ENCODE peak calls at places on chromosomes 2 and 18, in seven cellular contexts. C is neuronal stem cell, Y is HCT116, M is GM12878, P is mammary epithelial cell, G is HepG2, H is IMR-90. X is an unnamed sample. For H3K4me1, the result is how much of the 10 kb centered on the place peaks cover.

GRCh38 chr2:110931648-110932047 is 189.1 kb upstream of the BCL2L11 start:
- DNase-seq in Y (no peak), C (no peak), M (no peak), G (no peak), H (peak), P (peak), X (peak)

GRCh38 chr2:18664421-18664820 is 75.1 kb upstream of the NT5C1B start:
- DNase-seq in G (no peak), M (no peak), C (no peak), P (peak), Y (no peak), H (no peak), X (peak)

GRCh38 chr2:182761903-182762302 is 45.8 kb downstream of the DNAJC10 start:
- DNase-seq in H (peak), G (no peak), C (no peak), Y (no peak), P (no peak), M (no peak), X (no peak)

GRCh38 chr2:120804446-120804845 is 68.8 kb downstream of the GLI2 start:
- DNase-seq in P (no peak), H (no peak), C (no peak), Y (no peak), M (no peak), G (no peak), X (no peak)

GRCh38 chr2:144583741-144584453 is 64.0 kb upstream of the ZEB2 start:
- DNase-seq in M (no peak), C (no peak), G (no peak), P (peak), H (peak), Y (no peak), X (peak)

GRCh38 chr2:45119855-45120254 is 110.6 kb upstream of the SIX2 start:
- DNase-seq in G (no peak), P (peak), Y (no peak), C (no peak), M (no peak), H (peak), X (peak)

GRCh38 chr18:62741118-62741566 is 25.8 kb downstream of the PHLPP1 start:
- DNase-seq in P (peak), G (peak), C (no peak), M (no peak), H (peak), Y (peak), X (peak)

GRCh38 chr2:129193961-129194360 is 785.5 kb upstream of the RAB6C start:
- DNase-seq in C (no peak), H (no peak), G (no peak), Y (no peak), M (no peak), P (no peak), X (no peak)

GRCh38 chr2:120180066-120180465 is 43.1 kb downstream of the TMEM185B start:
- DNase-seq in M (no peak), G (no peak), H (no peak), P (no peak), C (no peak), Y (no peak), X (no peak)

GRCh38 chr2:46294185-46294836 is 2.9 kb upstream of the EPAS1 start:
- DNase-seq in C (no peak), P (no peak), G (no peak), Y (no peak), H (no peak), M (no peak), X (peak)

GRCh38 chr2:43127208-43127940 is 99.0 kb downstream of the ZFP36L2 start:
- DNase-seq in G (peak), P (no peak), M (no peak), C (no peak), Y (peak), H (no peak), X (peak)

GRCh38 chr2:25879133-25879730 is 945 bp upstream of the ASXL2 start:
- DNase-seq in P (peak), G (peak), H (peak), M (no peak), C (no peak), Y (no peak), X (peak)
- H2AFZ ChIP-seq in P (peak), G (no peak), H (no peak), M (peak), C (peak), Y (no peak), X (peak)

GRCh38 chr18:79466591-79466990 is 70.9 kb downstream of the NFATC1 start:
- DNase-seq in G (no peak), M (no peak), Y (no peak), P (no peak), C (no peak), H (no peak), X (no peak)

GRCh38 chr18:79469309-79469708 is 73.6 kb downstream of the NFATC1 start:
- DNase-seq in H (no peak), G (no peak), P (no peak), C (no peak), Y (no peak), M (no peak), X (no peak)

GRCh38 chr18:79465392-79465991 is 69.8 kb downstream of the NFATC1 start:
- DNase-seq in Y (no peak), H (no peak), P (no peak), C (peak), M (peak), G (no peak), X (no peak)

GRCh38 chr18:79469751-79470150 is 74.0 kb downstream of the NFATC1 start:
- DNase-seq in M (no peak), Y (no peak), P (no peak), G (no peak), C (no peak), H (no peak), X (no peak)

DNA sequence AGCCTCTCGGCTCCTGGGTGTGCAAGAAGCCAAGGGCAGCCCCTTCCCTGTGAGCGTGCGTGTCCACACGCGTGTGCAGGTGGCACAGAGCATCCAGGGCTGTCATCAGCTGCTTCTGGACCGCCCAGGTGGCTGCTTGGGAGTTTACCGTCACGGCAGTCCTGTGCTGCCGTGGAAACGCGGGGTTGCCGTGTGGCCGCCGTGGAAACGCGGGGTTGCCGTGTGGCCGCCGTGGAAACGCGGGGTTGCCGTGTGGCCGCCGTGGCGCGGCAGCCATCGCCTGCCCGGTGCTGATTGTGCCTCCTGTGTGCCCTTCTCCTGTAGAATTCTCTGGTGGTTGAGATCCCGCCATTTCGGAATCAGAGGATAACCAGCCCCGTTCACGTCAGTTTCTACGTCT is 71.4 kb downstream of the NFATC1 start:
- DNase-seq in P (no peak), Y (no peak), M (no peak), H (no peak), C (no peak), G (no peak), X (no peak)
- H3K4me1 ChIP-seq in P (under half), Y (under half), M (under half), H (under half), C (under half), G (under half), X (under half)

DNA sequence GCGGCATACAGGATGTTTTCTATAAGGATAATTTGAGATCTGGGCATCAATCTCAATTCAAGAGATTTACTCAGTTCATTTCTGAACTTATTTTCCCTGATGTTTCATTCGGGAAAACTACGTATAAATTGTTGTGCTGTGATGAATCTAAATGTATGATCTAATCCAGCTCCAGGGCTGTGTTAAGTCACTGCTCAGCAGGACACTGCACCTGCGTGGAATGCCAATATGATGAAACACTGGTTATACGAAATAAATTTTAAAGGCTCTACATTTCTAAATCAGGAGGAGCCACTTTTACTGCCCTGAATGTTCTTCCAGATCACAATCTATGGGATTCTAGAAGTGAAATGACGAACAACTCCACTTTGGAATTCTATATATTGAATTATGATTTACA is 259.0 kb downstream of the HNMT start:
- DNase-seq in C (no peak), G (no peak), H (no peak), Y (no peak), M (no peak), P (peak), X (peak)
- H2AFZ ChIP-seq in C (no peak), G (no peak), H (no peak), Y (no peak), M (no peak), P (no peak), X (no peak)

DNA sequence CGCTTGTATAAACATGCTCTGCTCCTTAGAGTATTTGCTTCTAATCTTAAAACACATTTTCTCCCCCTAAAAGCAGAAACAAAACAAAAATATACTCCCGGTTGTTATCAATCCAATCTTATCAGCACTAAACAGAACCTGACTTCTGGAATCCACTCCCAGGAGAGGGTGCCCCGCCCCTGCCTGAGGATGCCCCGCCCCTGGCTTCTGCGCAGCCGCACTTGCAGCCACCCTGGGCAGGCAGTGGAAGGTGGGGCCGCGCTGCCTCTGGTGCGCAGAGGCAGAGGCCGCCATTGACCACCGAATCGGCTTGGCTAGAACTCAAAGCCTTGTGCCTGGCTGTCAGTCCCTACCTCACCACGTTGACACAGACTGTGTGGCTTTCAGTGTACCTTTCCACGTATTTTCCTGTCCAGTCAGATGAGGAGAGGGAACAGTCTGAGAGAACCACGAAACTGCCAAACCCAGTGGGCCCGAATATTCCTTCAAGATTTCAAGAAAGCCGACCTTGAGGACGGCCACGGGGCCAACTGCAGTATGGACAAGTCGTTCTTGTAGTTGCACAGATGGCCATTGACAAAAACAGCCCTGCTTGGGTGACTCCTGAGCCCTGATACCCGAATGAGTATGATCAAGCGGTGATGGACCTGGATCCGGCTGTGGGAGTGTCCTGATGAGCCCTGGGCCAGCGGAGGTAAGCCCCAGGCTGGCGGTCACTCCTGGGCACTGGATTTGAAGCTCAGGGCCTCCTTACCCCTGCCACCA is 46.2 kb upstream of the ARHGAP28 start:
- DNase-seq in C (no peak), M (no peak), Y (no peak), P (no peak), H (no peak), G (no peak), X (no peak)
- H3K4me1 ChIP-seq in C (under half), M (under half), Y (under half), P (under half), H (under half), G (under half), X (under half)

DNA sequence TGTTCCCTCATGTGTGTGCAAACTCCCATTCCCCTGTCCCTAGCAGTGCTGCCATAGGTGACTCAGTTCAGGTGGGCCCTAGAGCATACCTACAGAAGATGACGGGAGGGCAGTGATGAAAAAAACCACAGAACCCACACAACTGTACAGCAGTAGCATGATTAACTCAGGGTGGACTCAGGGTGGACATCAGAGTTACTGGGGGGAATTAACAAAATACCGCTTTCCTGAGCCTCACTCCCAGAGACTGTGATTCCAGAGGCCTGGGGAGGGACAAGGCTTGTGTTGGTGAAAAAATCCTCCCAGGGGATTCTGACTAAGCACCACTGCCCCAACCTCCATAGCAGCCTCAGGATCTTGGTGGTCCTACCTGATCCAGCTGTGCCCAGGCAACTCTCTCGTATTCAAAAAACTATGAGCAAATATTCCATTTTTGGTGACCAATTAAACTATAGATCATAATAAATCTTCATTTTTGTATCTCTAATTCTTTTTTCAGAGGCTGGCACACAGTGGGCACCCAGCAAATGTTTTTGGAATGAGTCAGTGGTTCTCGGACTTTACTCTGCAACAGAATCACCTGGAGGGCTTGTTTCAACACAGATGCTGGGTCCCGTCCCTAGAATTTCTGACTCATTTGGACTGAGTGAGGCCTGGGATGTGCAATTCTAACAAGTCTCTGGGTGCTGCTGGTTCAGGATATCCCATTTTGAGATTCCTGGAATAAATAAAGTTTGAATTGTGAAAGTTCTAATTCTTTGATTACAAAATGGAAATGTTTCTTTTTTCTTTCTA is 84.1 kb upstream of the NABP1 start:
- DNase-seq in M (no peak), P (peak), H (peak), Y (no peak), C (no peak), G (peak), X (peak)
- H2AFZ ChIP-seq in M (no peak), P (peak), H (peak), Y (peak), C (no peak), G (no peak), X (peak)

DNA sequence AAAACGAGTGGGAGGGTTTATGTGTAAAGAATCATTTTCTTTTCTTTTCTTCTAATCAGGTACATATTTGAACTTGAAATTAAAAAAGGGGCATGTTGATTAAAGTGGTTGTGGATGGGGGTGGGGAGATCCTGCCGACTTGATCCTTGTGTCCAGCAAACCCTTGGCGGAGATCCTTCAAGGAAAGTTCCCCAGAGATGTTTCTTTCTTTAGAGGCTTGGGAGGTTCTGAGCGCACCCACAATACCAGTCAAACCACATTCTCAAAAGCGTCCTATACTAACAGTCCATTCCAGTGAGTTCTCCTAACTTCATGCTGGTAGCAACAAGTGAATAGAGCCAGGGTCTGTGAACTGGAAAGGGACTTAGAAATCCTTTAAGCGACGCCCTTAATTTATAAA is 49.2 kb downstream of the MYCN start:
- DNase-seq in C (no peak), P (no peak), Y (no peak), M (no peak), H (no peak), G (no peak), X (no peak)
- H3K4me1 ChIP-seq in C (under half), P (under half), Y (under half), M (under half), H (under half), G (under half), X (under half)